ENCODE peak calls at places on chromosomes 5 and 9, in five cellular contexts. N is H1, U is HCT116, O is K562, I is HepG2. D is an unnamed sample.

GRCh38 chr5:153613143-153613542 is 122.7 kb downstream of the GRIA1 start:
- DNase-seq in N (no peak), U (no peak), O (no peak), I (no peak), D (no peak)

GRCh38 chr5:174843263-174844250 is 119.2 kb downstream of the MSX2 start:
- DNase-seq in N (no peak), U (no peak), O (no peak), I (no peak), D (no peak)

GRCh38 chr9:89983411-89983810 is 378.6 kb downstream of the GADD45G start:
- DNase-seq in N (no peak), U (no peak), O (no peak), I (no peak), D (no peak)

GRCh38 chr9:94568972-94569712 is 14.3 kb downstream of the PCAT7 start:
- DNase-seq in N (peak), U (no peak), O (no peak), I (no peak), D (no peak)

GRCh38 chr9:1647776-1648175 is 367.4 kb upstream of the SMARCA2 start:
- DNase-seq in N (no peak), U (no peak), O (no peak), I (no peak), D (no peak)

GRCh38 chr5:179427676-179428056 is 82.4 kb upstream of the ADAMTS2 start:
- DNase-seq in N (no peak), U (no peak), O (no peak), I (no peak), D (no peak)

GRCh38 chr5:31124026-31124425 is 69.5 kb upstream of the CDH6 start:
- DNase-seq in N (no peak), U (no peak), O (no peak), I (no peak), D (no peak)

GRCh38 chr5:178418471-178419010 is 171.7 kb downstream of the COL23A1 start:
- DNase-seq in N (no peak), U (no peak), O (no peak), I (no peak), D (no peak)

GRCh38 chr9:7177383-7177782 is 419.6 kb downstream of the KDM4C start:
- DNase-seq in N (no peak), U (no peak), O (no peak), I (no peak), D (no peak)

GRCh38 chr5:41234475-41234874 is 21.1 kb upstream of the C6 start:
- DNase-seq in N (no peak), U (no peak), O (no peak), I (no peak), D (no peak)

GRCh38 chr5:137215780-137216179 is 283.3 kb downstream of the SPOCK1 start:
- DNase-seq in N (no peak), U (no peak), O (no peak), I (peak), D (no peak)

GRCh38 chr9:76729980-76730737 is 34.1 kb upstream of the PCA3 start:
- DNase-seq in N (no peak), U (no peak), O (no peak), I (peak), D (no peak)

GRCh38 chr5:72817076-72817476 is 615 bp downstream of the TNPO1 start:
- DNase-seq in N (no peak), U (peak), O (no peak), I (peak), D (no peak)

GRCh38 chr5:73901455-73901854 is 275.5 kb downstream of the ARHGEF28 start:
- DNase-seq in N (no peak), U (no peak), O (no peak), I (no peak), D (no peak)

GRCh38 chr5:119022017-119022745 is 33.8 kb upstream of the DTWD2 start:
- DNase-seq in N (no peak), U (no peak), O (no peak), I (no peak), D (no peak)

GRCh38 chr5:113215401-113216060 is 219.3 kb downstream of the TSSK1B start:
- DNase-seq in N (no peak), U (no peak), O (no peak), I (no peak), D (no peak)

GRCh38 chr5:60223342-60223741 is 329.8 kb upstream of the PDE4D start:
- DNase-seq in N (no peak), U (no peak), O (no peak), I (no peak), D (no peak)

GRCh38 chr9:109320734-109321448 is at the start of gene EPB41L4B:
- DNase-seq in N (peak), U (peak), O (peak), I (peak), D (peak)

GRCh38 chr5:88142801-88143692 is 125.6 kb downstream of the TMEM161B start:
- DNase-seq in N (peak), U (no peak), O (no peak), I (no peak), D (no peak)

GRCh38 chr5:94218374-94218773 is 400.0 kb downstream of the KIAA0825 start:
- DNase-seq in N (no peak), U (no peak), O (no peak), I (peak), D (no peak)

GRCh38 chr9:132878695-132879064 is at the start of gene SPACA9:
- DNase-seq in N (peak), U (peak), O (peak), I (no peak), D (no peak)

GRCh38 chr9:100204796-100205195 is 105.8 kb downstream of the INVS start:
- DNase-seq in N (no peak), U (no peak), O (no peak), I (no peak), D (no peak)

GRCh38 chr5:162603399-162603798 is 535.8 kb downstream of the GABRG2 start:
- DNase-seq in N (no peak), U (no peak), O (no peak), I (no peak), D (no peak)

GRCh38 chr9:123164285-123164684 is 104.1 kb downstream of the STRBP start:
- DNase-seq in N (no peak), U (no peak), O (no peak), I (no peak), D (peak)

GRCh38 chr9:34716711-34717110 is 6.8 kb upstream of the CCL21 start:
- DNase-seq in N (no peak), U (no peak), O (no peak), I (no peak), D (no peak)
- TF ChIP-seq SIN3A in N (no peak), U (no peak), O (no peak), I (no peak), D (no peak)

GRCh38 chr9:121138973-121139372 is 62.7 kb downstream of the RAB14 start:
- DNase-seq in N (no peak), U (no peak), O (no peak), I (no peak), D (no peak)
- TF ChIP-seq RAD21 in N (no peak), U (no peak), O (no peak), I (no peak), D (no peak)

DNA sequence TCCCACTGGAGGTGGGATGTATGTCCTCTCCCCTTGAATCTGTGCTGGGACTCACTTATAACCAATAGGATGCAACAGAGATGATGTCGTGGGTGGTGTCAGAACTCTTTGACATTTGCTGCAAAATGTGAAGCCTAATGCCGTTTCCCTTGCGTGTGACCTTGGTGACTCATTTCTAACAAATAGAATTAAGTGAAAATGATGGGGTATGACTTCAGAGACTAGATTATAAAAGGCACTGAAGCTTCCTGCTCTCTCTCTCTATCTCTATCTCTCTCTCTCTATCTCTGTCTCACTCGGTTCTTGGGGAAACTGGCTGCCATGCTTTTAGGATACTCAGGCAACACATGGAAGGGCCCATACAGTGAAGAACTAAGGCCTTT is 126.2 kb upstream of the STC2 start:
- DNase-seq in N (no peak), U (no peak), O (no peak), I (peak), D (no peak)
- TF ChIP-seq ZNF274 in N (no peak), U (no peak), O (no peak), I (no peak), D (no peak)

GRCh38 chr9:98787766-98788335 is 8.5 kb downstream of the ANKS6 start:
- DNase-seq in N (peak), U (no peak), O (no peak), I (no peak), D (no peak)

GRCh38 chr9:98784855-98785254 is 11.5 kb downstream of the ANKS6 start:
- DNase-seq in N (no peak), U (no peak), O (no peak), I (no peak), D (no peak)

GRCh38 chr9:98785333-98785933 is 10.9 kb downstream of the ANKS6 start:
- DNase-seq in N (peak), U (no peak), O (no peak), I (no peak), D (no peak)

GRCh38 chr9:98789765-98790600 is 6.4 kb downstream of the ANKS6 start:
- DNase-seq in N (no peak), U (no peak), O (no peak), I (no peak), D (no peak)

GRCh38 chr9:98786750-98787510 is 9.4 kb downstream of the ANKS6 start:
- DNase-seq in N (peak), U (no peak), O (no peak), I (no peak), D (no peak)
- TF ChIP-seq SIN3A in N (no peak), U (no peak), O (no peak), I (no peak), D (no peak)

DNA sequence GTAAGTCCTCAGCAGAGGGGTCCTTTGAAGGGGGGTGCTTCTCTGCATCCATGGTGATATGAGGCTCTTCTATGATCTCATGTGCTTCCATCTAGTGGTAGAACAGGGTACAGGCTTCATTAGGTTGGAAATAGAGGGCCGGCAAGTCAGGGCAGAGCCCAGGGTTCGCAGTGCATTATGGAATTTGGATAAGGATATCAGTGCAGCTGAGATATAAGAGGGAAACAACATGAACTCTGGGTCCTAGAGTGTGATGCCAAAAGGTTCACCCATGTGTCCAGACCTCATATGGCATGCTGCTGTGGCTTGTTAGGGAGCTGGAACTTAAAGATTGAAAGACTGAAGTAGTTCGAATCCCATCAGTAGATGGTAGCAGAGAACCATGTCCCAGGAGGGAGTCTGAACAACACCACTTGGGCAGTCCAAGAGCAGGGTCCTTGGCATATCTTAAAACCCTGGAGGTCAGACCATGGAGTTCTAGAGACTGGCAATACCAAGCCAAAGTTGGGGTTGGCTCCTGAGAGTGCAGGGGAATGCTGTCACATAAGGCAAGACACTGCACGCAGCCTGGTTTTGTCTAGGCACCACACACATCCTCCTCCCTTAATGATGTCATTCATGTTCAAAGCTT is 2.3 kb downstream of the FAM221B start:
- DNase-seq in N (peak), U (peak), O (peak), I (peak), D (peak)
- TF ChIP-seq RAD21 in N (peak), U (peak), O (peak), I (peak), D (peak)

GRCh38 chr9:116151966-116152381 is 1.6 kb upstream of the PAPPA start:
- DNase-seq in N (no peak), U (no peak), O (no peak), I (no peak), D (no peak)

GRCh38 chr9:116152941-116153764 is 438 bp upstream of the PAPPA start:
- DNase-seq in N (no peak), U (no peak), O (no peak), I (no peak), D (no peak)

GRCh38 chr9:116151199-116151598 is 2.4 kb upstream of the PAPPA start:
- DNase-seq in N (no peak), U (no peak), O (no peak), I (no peak), D (no peak)

GRCh38 chr9:116153765-116154333 is at the start of gene PAPPA:
- DNase-seq in N (peak), U (no peak), O (no peak), I (no peak), D (no peak)

DNA sequence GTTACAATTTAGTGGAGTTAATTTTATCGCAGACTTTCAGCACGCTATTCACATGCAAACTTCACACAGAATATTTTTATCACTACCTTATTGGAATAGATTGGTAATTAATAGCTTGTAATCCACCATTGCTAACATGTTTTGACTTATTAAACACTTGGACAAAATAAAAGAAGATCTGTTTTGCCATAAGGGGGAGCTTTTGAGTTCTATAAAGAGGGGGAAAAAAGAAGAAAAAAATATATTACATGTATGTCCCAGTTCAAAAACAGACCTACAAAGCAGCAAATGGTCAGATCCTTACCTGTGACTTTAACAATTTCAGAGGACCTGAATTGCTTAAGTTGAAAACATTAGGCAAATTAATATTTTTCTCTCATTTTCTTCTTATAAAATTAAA is 1.2 kb upstream of the PAPPA start:
- DNase-seq in N (no peak), U (no peak), O (no peak), I (peak), D (no peak)
- TF ChIP-seq ZNF274 in N (no peak), U (no peak), O (no peak), I (no peak), D (no peak)

D was measured in GM12878.